ENCODE peak calls at places on chromosomes 1 and 21, in ten cellular contexts. One of them, this sample, is unnamed.

GRCh38 chr1:201501812-201502510 is 5.0 kb downstream of the CSRP1 start:
- DNase-seq in ureter: no peak
- DNase-seq in neural crest cell: no peak
- DNase-seq in RCC 7860: no peak
- DNase-seq in GM23338: no peak
- DNase-seq in astrocyte of the cerebellum: no peak
- DNase-seq in IMR-90: no peak
- DNase-seq in hippocampal formation: no peak
- DNase-seq in mesothelial cell of epicardium: no peak
- DNase-seq in NCI-H1694: no peak
- DNase-seq in this sample: no peak

GRCh38 chr1:27522860-27523665 is 33.1 kb upstream of the WASF2 start:
- DNase-seq in neural crest cell: peak; percentile 28
- DNase-seq in GM23338: peak; percentile 74
- DNase-seq in RCC 7860: no peak
- DNase-seq in hippocampal formation: no peak
- DNase-seq in mesothelial cell of epicardium: peak; percentile 58
- DNase-seq in astrocyte of the cerebellum: no peak
- DNase-seq in ureter: no peak
- DNase-seq in IMR-90: no peak
- DNase-seq in NCI-H1694: peak; percentile 51
- DNase-seq in this sample: peak; percentile 59

GRCh38 chr1:51421961-51422360 is 91.6 kb upstream of the TTC39A start:
- DNase-seq in astrocyte of the cerebellum: peak; percentile 31
- DNase-seq in GM23338: peak; percentile 93
- DNase-seq in neural crest cell: no peak
- DNase-seq in ureter: no peak
- DNase-seq in mesothelial cell of epicardium: no peak
- DNase-seq in IMR-90: peak; percentile 82
- DNase-seq in RCC 7860: no peak
- DNase-seq in hippocampal formation: peak; percentile 72
- DNase-seq in NCI-H1694: peak; percentile 81
- DNase-seq in this sample: no peak

GRCh38 chr1:210372491-210372890 is 43.8 kb downstream of the HHAT start:
- DNase-seq in GM23338: no peak
- DNase-seq in hippocampal formation: no peak
- DNase-seq in astrocyte of the cerebellum: no peak
- DNase-seq in neural crest cell: no peak
- DNase-seq in mesothelial cell of epicardium: no peak
- DNase-seq in IMR-90: no peak
- DNase-seq in RCC 7860: no peak
- DNase-seq in ureter: no peak
- DNase-seq in NCI-H1694: no peak
- DNase-seq in this sample: no peak

GRCh38 chr1:15885701-15886612 is 38.5 kb downstream of the SPEN start:
- DNase-seq in neural crest cell: peak; percentile 70
- DNase-seq in GM23338: peak; percentile 94
- DNase-seq in mesothelial cell of epicardium: peak; percentile 96
- DNase-seq in ureter: peak; percentile 98
- DNase-seq in astrocyte of the cerebellum: peak; percentile 79
- DNase-seq in RCC 7860: peak; percentile 77
- DNase-seq in IMR-90: peak; percentile 86
- DNase-seq in NCI-H1694: peak; percentile 56
- DNase-seq in hippocampal formation: peak; percentile 92
- DNase-seq in this sample: peak; percentile 93

GRCh38 chr1:156608981-156609380 is 7.7 kb upstream of the GPATCH4 start:
- DNase-seq in RCC 7860: no peak
- DNase-seq in neural crest cell: no peak
- DNase-seq in GM23338: peak; percentile 78
- DNase-seq in astrocyte of the cerebellum: no peak
- DNase-seq in ureter: no peak
- DNase-seq in NCI-H1694: peak; percentile 85
- DNase-seq in hippocampal formation: no peak
- DNase-seq in IMR-90: no peak
- DNase-seq in mesothelial cell of epicardium: no peak
- DNase-seq in this sample: no peak

GRCh38 chr21:45209046-45209445 is 78.6 kb downstream of the POFUT2 start:
- DNase-seq in IMR-90: peak; percentile 87
- DNase-seq in GM23338: no peak
- DNase-seq in ureter: no peak
- DNase-seq in neural crest cell: no peak
- DNase-seq in mesothelial cell of epicardium: no peak
- DNase-seq in NCI-H1694: no peak
- DNase-seq in astrocyte of the cerebellum: peak; percentile 37
- DNase-seq in hippocampal formation: no peak
- DNase-seq in RCC 7860: no peak
- DNase-seq in this sample: no peak

GRCh38 chr1:16145030-16145987 is 10.6 kb downstream of the EPHA2 start:
- DNase-seq in IMR-90: peak; percentile 92
- DNase-seq in NCI-H1694: no peak
- DNase-seq in neural crest cell: no peak
- DNase-seq in ureter: peak; percentile 81
- DNase-seq in RCC 7860: peak; percentile 98
- DNase-seq in GM23338: peak; percentile 68
- DNase-seq in mesothelial cell of epicardium: peak; percentile 74
- DNase-seq in astrocyte of the cerebellum: peak; percentile 69
- DNase-seq in hippocampal formation: no peak
- DNase-seq in this sample: no peak

GRCh38 chr21:30592140-30592539 is at the start of gene KRTAP6-3:
- DNase-seq in neural crest cell: no peak
- DNase-seq in NCI-H1694: no peak
- DNase-seq in ureter: no peak
- DNase-seq in IMR-90: no peak
- DNase-seq in GM23338: no peak
- DNase-seq in mesothelial cell of epicardium: no peak
- DNase-seq in astrocyte of the cerebellum: no peak
- DNase-seq in RCC 7860: no peak
- DNase-seq in hippocampal formation: no peak
- DNase-seq in this sample: no peak

GRCh38 chr1:215569987-215570824 is 3.1 kb downstream of the KCTD3 start:
- DNase-seq in hippocampal formation: no peak
- DNase-seq in mesothelial cell of epicardium: no peak
- DNase-seq in astrocyte of the cerebellum: no peak
- DNase-seq in IMR-90: peak; percentile 20
- DNase-seq in NCI-H1694: no peak
- DNase-seq in RCC 7860: no peak
- DNase-seq in neural crest cell: no peak
- DNase-seq in GM23338: no peak
- DNase-seq in ureter: no peak
- DNase-seq in this sample: no peak

GRCh38 chr1:146020058-146020738 is 1.3 kb downstream of the HJV start:
- DNase-seq in RCC 7860: no peak
- DNase-seq in NCI-H1694: no peak
- DNase-seq in astrocyte of the cerebellum: no peak
- DNase-seq in hippocampal formation: no peak
- DNase-seq in ureter: no peak
- DNase-seq in GM23338: peak; percentile 27
- DNase-seq in neural crest cell: no peak
- DNase-seq in IMR-90: no peak
- DNase-seq in mesothelial cell of epicardium: no peak
- DNase-seq in this sample: no peak

GRCh38 chr1:206770531-206771352 is at the start of gene IL19:
- DNase-seq in NCI-H1694: no peak
- DNase-seq in RCC 7860: no peak
- DNase-seq in IMR-90: peak; percentile 34
- DNase-seq in mesothelial cell of epicardium: no peak
- DNase-seq in hippocampal formation: no peak
- DNase-seq in GM23338: peak; percentile 5
- DNase-seq in ureter: no peak
- DNase-seq in astrocyte of the cerebellum: peak; percentile 31
- DNase-seq in neural crest cell: no peak
- DNase-seq in this sample: no peak

GRCh38 chr1:46039571-46040052 is 92.8 kb downstream of the PIK3R3 start:
- DNase-seq in astrocyte of the cerebellum: peak; percentile 26
- DNase-seq in ureter: no peak
- DNase-seq in IMR-90: peak; percentile 48
- DNase-seq in mesothelial cell of epicardium: no peak
- DNase-seq in hippocampal formation: no peak
- DNase-seq in GM23338: no peak
- DNase-seq in RCC 7860: no peak
- DNase-seq in NCI-H1694: no peak
- DNase-seq in neural crest cell: no peak
- DNase-seq in this sample: no peak

GRCh38 chr1:158998781-158999161 is 10.9 kb upstream of the IFI16 start:
- DNase-seq in hippocampal formation: peak; percentile 77
- DNase-seq in ureter: no peak
- DNase-seq in neural crest cell: peak; percentile 36
- DNase-seq in astrocyte of the cerebellum: no peak
- DNase-seq in NCI-H1694: peak; percentile 33
- DNase-seq in IMR-90: peak; percentile 61
- DNase-seq in GM23338: peak; percentile 77
- DNase-seq in RCC 7860: peak; percentile 30
- DNase-seq in mesothelial cell of epicardium: no peak
- DNase-seq in this sample: peak; percentile 34

GRCh38 chr1:100928128-100928527 is 32.2 kb downstream of the SLC30A7 start:
- DNase-seq in neural crest cell: no peak
- DNase-seq in ureter: no peak
- DNase-seq in astrocyte of the cerebellum: no peak
- DNase-seq in hippocampal formation: no peak
- DNase-seq in RCC 7860: no peak
- DNase-seq in NCI-H1694: no peak
- DNase-seq in IMR-90: no peak
- DNase-seq in mesothelial cell of epicardium: no peak
- DNase-seq in GM23338: peak; percentile 64
- DNase-seq in this sample: no peak

GRCh38 chr1:103129796-103130195 is 21.5 kb upstream of the COL11A1 start:
- DNase-seq in astrocyte of the cerebellum: no peak
- DNase-seq in ureter: no peak
- DNase-seq in RCC 7860: peak; percentile 17
- DNase-seq in IMR-90: no peak
- DNase-seq in neural crest cell: no peak
- DNase-seq in mesothelial cell of epicardium: no peak
- DNase-seq in hippocampal formation: no peak
- DNase-seq in NCI-H1694: no peak
- DNase-seq in GM23338: no peak
- DNase-seq in this sample: no peak

GRCh38 chr1:155177192-155177917 is 3.7 kb downstream of the TRIM46 start:
- DNase-seq in GM23338: no peak
- DNase-seq in ureter: peak; percentile 77
- DNase-seq in neural crest cell: no peak
- DNase-seq in RCC 7860: no peak
- DNase-seq in hippocampal formation: no peak
- DNase-seq in astrocyte of the cerebellum: no peak
- DNase-seq in IMR-90: no peak
- DNase-seq in NCI-H1694: no peak
- DNase-seq in mesothelial cell of epicardium: no peak
- DNase-seq in this sample: no peak

GRCh38 chr1:54439550-54440223 is 33.5 kb upstream of the SSBP3 start:
- DNase-seq in ureter: no peak
- DNase-seq in GM23338: peak; percentile 39
- DNase-seq in IMR-90: no peak
- DNase-seq in hippocampal formation: no peak
- DNase-seq in astrocyte of the cerebellum: no peak
- DNase-seq in neural crest cell: no peak
- DNase-seq in mesothelial cell of epicardium: no peak
- DNase-seq in RCC 7860: no peak
- DNase-seq in NCI-H1694: no peak
- DNase-seq in this sample: no peak

GRCh38 chr1:159212596-159212995 is 7.9 kb downstream of the ACKR1 start:
- DNase-seq in hippocampal formation: no peak
- DNase-seq in mesothelial cell of epicardium: no peak
- DNase-seq in NCI-H1694: no peak
- DNase-seq in IMR-90: no peak
- DNase-seq in neural crest cell: no peak
- DNase-seq in RCC 7860: no peak
- DNase-seq in GM23338: no peak
- DNase-seq in astrocyte of the cerebellum: no peak
- DNase-seq in ureter: no peak
- DNase-seq in this sample: no peak

GRCh38 chr1:6899141-6899540 is 113.9 kb downstream of the CAMTA1 start:
- DNase-seq in GM23338: no peak
- DNase-seq in hippocampal formation: no peak
- DNase-seq in neural crest cell: no peak
- DNase-seq in NCI-H1694: no peak
- DNase-seq in astrocyte of the cerebellum: no peak
- DNase-seq in mesothelial cell of epicardium: no peak
- DNase-seq in RCC 7860: no peak
- DNase-seq in IMR-90: peak; percentile 13
- DNase-seq in ureter: no peak
- DNase-seq in this sample: no peak

GRCh38 chr1:110872745-110873435 is at the start of gene CD53:
- DNase-seq in GM23338: no peak
- DNase-seq in RCC 7860: no peak
- DNase-seq in hippocampal formation: peak; percentile 12
- DNase-seq in ureter: no peak
- DNase-seq in mesothelial cell of epicardium: no peak
- DNase-seq in NCI-H1694: no peak
- DNase-seq in neural crest cell: no peak
- DNase-seq in astrocyte of the cerebellum: no peak
- DNase-seq in IMR-90: no peak
- DNase-seq in this sample: no peak

GRCh38 chr1:8004113-8004802 is 21.9 kb downstream of the ERRFI1 start:
- DNase-seq in NCI-H1694: no peak
- DNase-seq in neural crest cell: no peak
- DNase-seq in RCC 7860: no peak
- DNase-seq in astrocyte of the cerebellum: no peak
- DNase-seq in IMR-90: no peak
- DNase-seq in mesothelial cell of epicardium: no peak
- DNase-seq in ureter: no peak
- DNase-seq in GM23338: peak; percentile 67
- DNase-seq in hippocampal formation: peak; percentile 28
- DNase-seq in this sample: peak; percentile 55

GRCh38 chr1:157993179-157994080 is at the start of gene KIRREL1:
- DNase-seq in NCI-H1694: no peak
- DNase-seq in IMR-90: peak; percentile 65
- DNase-seq in RCC 7860: peak; percentile 40
- DNase-seq in ureter: peak; percentile 62
- DNase-seq in hippocampal formation: no peak
- DNase-seq in neural crest cell: peak; percentile 45
- DNase-seq in astrocyte of the cerebellum: no peak
- DNase-seq in mesothelial cell of epicardium: no peak
- DNase-seq in GM23338: peak; percentile 77
- DNase-seq in this sample: no peak

GRCh38 chr1:213690341-213690917 is 297.3 kb upstream of the PROX1 start:
- DNase-seq in IMR-90: no peak
- DNase-seq in hippocampal formation: no peak
- DNase-seq in ureter: no peak
- DNase-seq in RCC 7860: no peak
- DNase-seq in NCI-H1694: no peak
- DNase-seq in astrocyte of the cerebellum: no peak
- DNase-seq in neural crest cell: no peak
- DNase-seq in mesothelial cell of epicardium: no peak
- DNase-seq in GM23338: no peak
- DNase-seq in this sample: no peak

GRCh38 chr1:59143824-59144223 is 153.1 kb upstream of the FGGY start:
- DNase-seq in NCI-H1694: no peak
- DNase-seq in ureter: no peak
- DNase-seq in GM23338: no peak
- DNase-seq in mesothelial cell of epicardium: no peak
- DNase-seq in hippocampal formation: no peak
- DNase-seq in IMR-90: peak; percentile 41
- DNase-seq in RCC 7860: peak; percentile 69
- DNase-seq in astrocyte of the cerebellum: no peak
- DNase-seq in neural crest cell: no peak
- DNase-seq in this sample: no peak

GRCh38 chr1:18504609-18505008 is 23.9 kb downstream of the KLHDC7A start:
- DNase-seq in astrocyte of the cerebellum: no peak
- DNase-seq in IMR-90: no peak
- DNase-seq in GM23338: no peak
- DNase-seq in hippocampal formation: no peak
- DNase-seq in neural crest cell: no peak
- DNase-seq in NCI-H1694: no peak
- DNase-seq in RCC 7860: no peak
- DNase-seq in ureter: no peak
- DNase-seq in mesothelial cell of epicardium: no peak
- DNase-seq in this sample: no peak

GRCh38 chr1:114369930-114370329 is 141.1 kb downstream of the TRIM33 start:
- DNase-seq in IMR-90: no peak
- DNase-seq in NCI-H1694: no peak
- DNase-seq in GM23338: no peak
- DNase-seq in astrocyte of the cerebellum: no peak
- DNase-seq in mesothelial cell of epicardium: no peak
- DNase-seq in neural crest cell: no peak
- DNase-seq in hippocampal formation: no peak
- DNase-seq in ureter: no peak
- DNase-seq in RCC 7860: no peak
- DNase-seq in this sample: no peak

GRCh38 chr1:234589854-234590620 is 19.9 kb downstream of the IRF2BP2 start:
- DNase-seq in astrocyte of the cerebellum: no peak
- DNase-seq in RCC 7860: no peak
- DNase-seq in NCI-H1694: no peak
- DNase-seq in ureter: no peak
- DNase-seq in GM23338: no peak
- DNase-seq in hippocampal formation: no peak
- DNase-seq in neural crest cell: no peak
- DNase-seq in IMR-90: no peak
- DNase-seq in mesothelial cell of epicardium: no peak
- DNase-seq in this sample: no peak

This sample was measured in anterior cingulate cortex.